ENCODE peak calls at places on chromosomes 6 and 20, in ten cellular contexts. A is nephron progenitor cell, T is NCI-H748 treated with DMSO at 0.1 percent for 48 hours, C is left ventricle myocardium inferior, Y is AG10803, F is putamen, S is body of pancreas, P is GM23338, U is HAP-1, V is GM23248. O is an unnamed sample.

GRCh38 chr6:162478191-162478642 is 249.3 kb downstream of the PRKN start:
- DNase-seq in F (no peak), U (no peak), T (no peak), A (no peak), S (no peak), P (no peak), C (no peak), Y (no peak), V (no peak), O (no peak)

GRCh38 chr6:27294409-27294808 is 17.7 kb downstream of the POM121L2 start:
- DNase-seq in S (no peak), P (no peak), C (no peak), T (no peak), Y (no peak), U (no peak), F (no peak), A (no peak), V (no peak), O (no peak)

GRCh38 chr6:159116343-159116742 is 52.9 kb upstream of the FNDC1 start:
- DNase-seq in Y (no peak), F (no peak), U (no peak), S (no peak), A (no peak), T (no peak), C (peak), V (no peak), P (no peak), O (no peak)

GRCh38 chr6:108947114-108947854 is 99.1 kb downstream of the ARMC2 start:
- DNase-seq in T (no peak), S (peak), P (no peak), F (no peak), Y (peak), C (no peak), U (no peak), V (peak), A (no peak), O (peak)

GRCh38 chr20:23151885-23152284 is 65.8 kb upstream of the CD93 start:
- DNase-seq in T (no peak), C (no peak), P (no peak), V (peak), A (no peak), U (no peak), F (no peak), S (no peak), Y (no peak), O (no peak)

GRCh38 chr6:109024784-109025183 is 69.9 kb downstream of the SESN1 start:
- DNase-seq in T (no peak), V (no peak), C (peak), F (no peak), A (peak), U (no peak), Y (no peak), S (no peak), P (peak), O (no peak)

GRCh38 chr6:165807249-165807951 is 144.4 kb upstream of the PDE10A start:
- DNase-seq in F (no peak), T (no peak), Y (no peak), A (no peak), C (peak), P (no peak), V (no peak), S (no peak), U (peak), O (no peak)

GRCh38 chr20:58818585-58819285 is 32.0 kb downstream of the GNAS-AS1 start:
- DNase-seq in P (no peak), C (no peak), V (peak), F (no peak), T (no peak), A (no peak), Y (peak), U (no peak), S (no peak), O (peak)

GRCh38 chr6:20577280-20577679 is 43.0 kb downstream of the CDKAL1 start:
- DNase-seq in C (no peak), T (peak), Y (no peak), V (no peak), S (no peak), A (no peak), U (no peak), F (no peak), P (no peak), O (no peak)

GRCh38 chr6:123715243-123715863 is 78.6 kb upstream of the TRDN start:
- DNase-seq in T (peak), U (peak), P (peak), S (peak), F (no peak), C (no peak), A (peak), Y (peak), V (peak), O (peak)

GRCh38 chr6:75481936-75482593 is 11.5 kb downstream of the FILIP1 start:
- DNase-seq in F (no peak), C (no peak), S (no peak), Y (peak), A (no peak), V (peak), P (no peak), U (no peak), T (no peak), O (no peak)

GRCh38 chr6:169172435-169172834 is 81.2 kb downstream of the THBS2 start:
- DNase-seq in Y (peak), C (no peak), F (no peak), S (no peak), P (no peak), T (no peak), U (no peak), V (peak), A (no peak), O (peak)

GRCh38 chr6:92810913-92811312 is 608.4 kb downstream of the EPHA7 start:
- DNase-seq in T (peak), F (no peak), C (no peak), P (peak), Y (no peak), V (peak), S (peak), A (peak), U (peak), O (peak)

O was measured in epithelial cell of esophagus.